ENCODE peak calls at places on chromosomes 12 and 14, in ten cellular contexts. W, P, D, V, B, Y, S, G, X and L are unnamed samples.

GRCh38 chr14:51018521-51018920 is 74.2 kb upstream of the PYGL start:
- DNase-seq in W (no peak), P (no peak), D (no peak), V (no peak), B (no peak), Y (no peak), S (peak), G (no peak), X (peak), L (no peak)

GRCh38 chr14:63632932-63633514 is 8.6 kb downstream of the WDR89 start:
- DNase-seq in W (no peak), P (no peak), D (no peak), V (no peak), B (no peak), Y (peak), S (peak), G (no peak), X (peak), L (no peak)

GRCh38 chr12:50440288-50440687 is 39.6 kb downstream of the LARP4 start:
- DNase-seq in W (no peak), P (no peak), D (no peak), V (no peak), B (no peak), Y (no peak), S (no peak), G (no peak), X (no peak), L (no peak)

GRCh38 chr14:60301685-60302084 is 52.7 kb downstream of the PPM1A start:
- DNase-seq in W (no peak), P (no peak), D (no peak), V (no peak), B (no peak), Y (no peak), S (no peak), G (no peak), X (no peak), L (no peak)

GRCh38 chr12:12890815-12891645 is at the start of gene GPRC5A:
- DNase-seq in W (peak), P (peak), D (no peak), V (no peak), B (peak), Y (peak), S (peak), G (no peak), X (peak), L (no peak)

GRCh38 chr14:100677925-100678765 is 48.5 kb upstream of the DLK1 start:
- DNase-seq in W (no peak), P (no peak), D (no peak), V (peak), B (peak), Y (peak), S (peak), G (no peak), X (no peak), L (no peak)

GRCh38 chr14:96917442-96917963 is 120.3 kb downstream of the VRK1 start:
- DNase-seq in W (no peak), P (no peak), D (no peak), V (no peak), B (no peak), Y (no peak), S (no peak), G (no peak), X (no peak), L (no peak)

GRCh38 chr12:48788852-48789775 is at the start of gene ADCY6:
- DNase-seq in W (no peak), P (peak), D (no peak), V (no peak), B (peak), Y (peak), S (peak), G (no peak), X (peak), L (no peak)

GRCh38 chr12:71648537-71648936 is 15.1 kb downstream of the ZFC3H1 start:
- DNase-seq in W (no peak), P (no peak), D (no peak), V (no peak), B (no peak), Y (no peak), S (no peak), G (no peak), X (no peak), L (no peak)

GRCh38 chr12:18483723-18484325 is 222.5 kb downstream of the PIK3C2G start:
- DNase-seq in W (no peak), P (no peak), D (no peak), V (no peak), B (no peak), Y (no peak), S (no peak), G (no peak), X (no peak), L (no peak)

GRCh38 chr14:75634848-75635247 is 25.8 kb downstream of the ERG28 start:
- DNase-seq in W (no peak), P (no peak), D (no peak), V (no peak), B (no peak), Y (no peak), S (no peak), G (no peak), X (no peak), L (no peak)

GRCh38 chr14:86777950-86778602 is 1214.9 kb downstream of the GALC start:
- DNase-seq in W (no peak), P (no peak), D (no peak), V (no peak), B (no peak), Y (peak), S (peak), G (no peak), X (peak), L (no peak)

GRCh38 chr12:9347328-9348127 is 139.3 kb upstream of the PZP start:
- DNase-seq in W (peak), P (no peak), D (no peak), V (no peak), B (no peak), Y (peak), S (peak), G (no peak), X (peak), L (no peak)

GRCh38 chr12:78584695-78585094 is 279.9 kb upstream of the SYT1 start:
- DNase-seq in W (no peak), P (no peak), D (no peak), V (no peak), B (no peak), Y (no peak), S (peak), G (no peak), X (no peak), L (no peak)

GRCh38 chr12:6430124-6430989 is 14.4 kb upstream of the CD27 start:
- DNase-seq in W (peak), P (no peak), D (no peak), V (peak), B (peak), Y (peak), S (peak), G (no peak), X (peak), L (peak)

GRCh38 chr12:101838628-101839323 is 8.0 kb upstream of the GNPTAB start:
- DNase-seq in W (no peak), P (no peak), D (no peak), V (no peak), B (no peak), Y (no peak), S (no peak), G (no peak), X (no peak), L (no peak)

GRCh38 chr14:61609143-61609851 is 86.0 kb upstream of the HIF1A start:
- DNase-seq in W (no peak), P (no peak), D (no peak), V (peak), B (no peak), Y (no peak), S (peak), G (no peak), X (peak), L (no peak)

GRCh38 chr14:52219488-52220084 is 47.9 kb upstream of the PTGDR start:
- DNase-seq in W (no peak), P (no peak), D (no peak), V (no peak), B (no peak), Y (peak), S (no peak), G (no peak), X (peak), L (no peak)

GRCh38 chr12:77368379-77368778 is 303.0 kb upstream of the E2F7 start:
- DNase-seq in W (no peak), P (no peak), D (no peak), V (no peak), B (no peak), Y (no peak), S (no peak), G (no peak), X (no peak), L (no peak)

GRCh38 chr12:68613209-68613904 is 2.7 kb downstream of the RAP1B start:
- DNase-seq in W (no peak), P (no peak), D (peak), V (no peak), B (no peak), Y (no peak), S (no peak), G (peak), X (no peak), L (no peak)

GRCh38 chr14:74364271-74364880 is 16.1 kb downstream of the VRTN start:
- DNase-seq in W (no peak), P (no peak), D (no peak), V (no peak), B (no peak), Y (no peak), S (no peak), G (no peak), X (no peak), L (no peak)

GRCh38 chr14:104438166-104438887 is 141.2 kb upstream of the C14orf180 start:
- DNase-seq in W (no peak), P (no peak), D (no peak), V (no peak), B (no peak), Y (no peak), S (no peak), G (no peak), X (no peak), L (no peak)

GRCh38 chr14:80930836-80931389 is 10.6 kb downstream of the CEP128 start:
- DNase-seq in W (peak), P (no peak), D (peak), V (no peak), B (no peak), Y (peak), S (peak), G (no peak), X (peak), L (peak)

GRCh38 chr14:93108105-93108504 is 7.6 kb downstream of the ITPK1 start:
- DNase-seq in W (no peak), P (no peak), D (no peak), V (no peak), B (no peak), Y (no peak), S (no peak), G (no peak), X (no peak), L (no peak)

GRCh38 chr14:105023144-105023543 is 2.3 kb upstream of the CDCA4 start:
- DNase-seq in W (no peak), P (no peak), D (no peak), V (no peak), B (no peak), Y (no peak), S (no peak), G (no peak), X (no peak), L (no peak)